ENCODE peak calls at places on chromosomes 5 and 9, in nine cellular contexts. F is H9, K is AG04450, U is HepG2, C is GM20000, N is A549, M is Calu3, Y is BJ, E is neural crest cell. A is an unnamed sample.

GRCh38 chr5:116738948-116739339 is 164.3 kb upstream of the SEMA6A start:
- DNase-seq in F (no peak), K (no peak), U (no peak), C (no peak), N (no peak), M (no peak), Y (no peak), E (no peak), A (no peak)

GRCh38 chr9:35658894-35659220 is 765 bp downstream of the CCDC107 start:
- DNase-seq in F (no peak), K (no peak), U (peak), C (no peak), N (no peak), M (no peak), Y (no peak), E (no peak), A (peak)

GRCh38 chr5:96537386-96537785 is 104.3 kb upstream of the PCSK1 start:
- DNase-seq in F (no peak), K (no peak), U (no peak), C (no peak), N (no peak), M (no peak), Y (peak), E (no peak), A (peak)

GRCh38 chr5:158451203-158451982 is 592.4 kb upstream of the CLINT1 start:
- DNase-seq in F (no peak), K (no peak), U (no peak), C (no peak), N (no peak), M (no peak), Y (no peak), E (no peak), A (no peak)

GRCh38 chr5:139486201-139486600 is 3.6 kb upstream of the STING1 start:
- DNase-seq in F (peak), K (no peak), U (no peak), C (no peak), N (no peak), M (no peak), Y (no peak), E (no peak), A (no peak)

GRCh38 chr5:16883801-16884200 is 52.3 kb downstream of the MYO10 start:
- DNase-seq in F (no peak), K (no peak), U (no peak), C (no peak), N (no peak), M (no peak), Y (no peak), E (no peak), A (no peak)

GRCh38 chr9:134322781-134323241 is 3.4 kb upstream of the RXRA start:
- DNase-seq in F (no peak), K (no peak), U (no peak), C (no peak), N (no peak), M (no peak), Y (no peak), E (no peak), A (no peak)

GRCh38 chr5:67989457-67989856 is 226.1 kb upstream of the PIK3R1 start:
- DNase-seq in F (no peak), K (no peak), U (no peak), C (no peak), N (no peak), M (no peak), Y (no peak), E (no peak), A (peak)

GRCh38 chr9:16112116-16112515 is 559.3 kb downstream of the CCDC171 start:
- DNase-seq in F (no peak), K (no peak), U (no peak), C (no peak), N (no peak), M (no peak), Y (no peak), E (no peak), A (peak)

GRCh38 chr5:96200611-96201010 is 232.4 kb downstream of the PCSK1 start:
- DNase-seq in F (no peak), K (no peak), U (no peak), C (no peak), N (no peak), M (no peak), Y (no peak), E (no peak), A (no peak)

GRCh38 chr5:17248999-17249634 is 31.7 kb downstream of the BASP1 start:
- DNase-seq in F (no peak), K (peak), U (no peak), C (no peak), N (peak), M (peak), Y (peak), E (no peak), A (peak)

GRCh38 chr5:58403822-58404433 is 56.0 kb downstream of the PLK2 start:
- DNase-seq in F (no peak), K (no peak), U (no peak), C (no peak), N (no peak), M (no peak), Y (no peak), E (no peak), A (no peak)

GRCh38 chr9:135344915-135345500 is 134.6 kb upstream of the PPP1R26 start:
- DNase-seq in F (no peak), K (no peak), U (no peak), C (no peak), N (no peak), M (no peak), Y (no peak), E (peak), A (no peak)

GRCh38 chr5:170154744-170155143 is 49.0 kb downstream of the FOXI1 start:
- DNase-seq in F (no peak), K (no peak), U (no peak), C (no peak), N (no peak), M (no peak), Y (no peak), E (no peak), A (no peak)

GRCh38 chr5:147190236-147190815 is 44.5 kb upstream of the STK32A start:
- DNase-seq in F (no peak), K (no peak), U (no peak), C (no peak), N (no peak), M (peak), Y (no peak), E (no peak), A (no peak)

GRCh38 chr5:2805080-2805479 is 53.6 kb upstream of the IRX2 start:
- DNase-seq in F (peak), K (no peak), U (no peak), C (no peak), N (no peak), M (no peak), Y (no peak), E (no peak), A (peak)

GRCh38 chr5:69414885-69415583 is at the start of gene MARVELD2:
- DNase-seq in F (peak), K (no peak), U (peak), C (peak), N (peak), M (peak), Y (no peak), E (no peak), A (peak)

GRCh38 chr5:147830035-147830434 is 1.4 kb downstream of the SPINK1 start:
- DNase-seq in F (no peak), K (no peak), U (peak), C (no peak), N (no peak), M (no peak), Y (no peak), E (no peak), A (no peak)

GRCh38 chr9:137276757-137277328 is 683 bp upstream of the TOR4A start:
- DNase-seq in F (peak), K (no peak), U (peak), C (peak), N (no peak), M (peak), Y (no peak), E (no peak), A (peak)

GRCh38 chr5:1246711-1247431 is 21.7 kb downstream of the SLC6A18 start:
- DNase-seq in F (peak), K (no peak), U (peak), C (peak), N (peak), M (peak), Y (no peak), E (peak), A (peak)

GRCh38 chr9:122180633-122181032 is 20.9 kb downstream of the MORN5 start:
- DNase-seq in F (no peak), K (peak), U (peak), C (no peak), N (peak), M (peak), Y (peak), E (no peak), A (peak)

GRCh38 chr5:9124837-9125236 is 421.0 kb downstream of the SEMA5A start:
- DNase-seq in F (no peak), K (no peak), U (no peak), C (no peak), N (no peak), M (no peak), Y (no peak), E (no peak), A (no peak)

GRCh38 chr5:63564789-63565188 is 397.5 kb downstream of the HTR1A start:
- DNase-seq in F (no peak), K (no peak), U (no peak), C (no peak), N (no peak), M (no peak), Y (no peak), E (no peak), A (no peak)

GRCh38 chr9:86741311-86742215 is 205.7 kb downstream of the GAS1 start:
- DNase-seq in F (no peak), K (no peak), U (no peak), C (no peak), N (no peak), M (peak), Y (no peak), E (no peak), A (peak)

GRCh38 chr5:151937851-151938250 is 13.2 kb upstream of the GLRA1 start:
- DNase-seq in F (no peak), K (no peak), U (no peak), C (no peak), N (no peak), M (no peak), Y (no peak), E (no peak), A (no peak)

GRCh38 chr9:15697459-15697858 is 144.6 kb downstream of the CCDC171 start:
- DNase-seq in F (no peak), K (peak), U (no peak), C (no peak), N (no peak), M (no peak), Y (peak), E (no peak), A (peak)

GRCh38 chr5:14413331-14413750 is 168.3 kb upstream of the OTULINL start:
- DNase-seq in F (no peak), K (no peak), U (no peak), C (no peak), N (no peak), M (no peak), Y (no peak), E (no peak), A (no peak)

GRCh38 chr5:172385661-172386187 is 68.6 kb downstream of the SH3PXD2B start:
- DNase-seq in F (no peak), K (no peak), U (no peak), C (no peak), N (no peak), M (no peak), Y (no peak), E (no peak), A (no peak)

GRCh38 chr9:134569626-134570025 is 72.0 kb upstream of the COL5A1 start:
- DNase-seq in F (no peak), K (no peak), U (no peak), C (no peak), N (no peak), M (no peak), Y (no peak), E (no peak), A (no peak)

GRCh38 chr9:99779277-99779676 is 42.4 kb upstream of the NR4A3 start:
- DNase-seq in F (no peak), K (no peak), U (no peak), C (no peak), N (no peak), M (no peak), Y (no peak), E (no peak), A (no peak)

GRCh38 chr5:71703941-71704340 is 15.1 kb upstream of the CARTPT start:
- DNase-seq in F (peak), K (no peak), U (no peak), C (no peak), N (no peak), M (no peak), Y (no peak), E (no peak), A (no peak)

GRCh38 chr5:57940879-57941278 is 458.3 kb upstream of the ACTBL2 start:
- DNase-seq in F (no peak), K (no peak), U (no peak), C (no peak), N (no peak), M (no peak), Y (no peak), E (no peak), A (no peak)

GRCh38 chr9:106066937-106067545 is 372.7 kb downstream of the TMEM38B start:
- DNase-seq in F (no peak), K (no peak), U (no peak), C (no peak), N (no peak), M (no peak), Y (no peak), E (no peak), A (no peak)

GRCh38 chr5:95846554-95847260 is 24.2 kb upstream of the GLRX start:
- DNase-seq in F (peak), K (peak), U (peak), C (peak), N (peak), M (peak), Y (no peak), E (peak), A (peak)

GRCh38 chr5:3216386-3216785 is 379.2 kb upstream of the IRX1 start:
- DNase-seq in F (no peak), K (no peak), U (no peak), C (no peak), N (no peak), M (no peak), Y (no peak), E (no peak), A (no peak)

GRCh38 chr9:129720181-129720864 is 32.5 kb downstream of the PTGES start:
- DNase-seq in F (peak), K (no peak), U (peak), C (no peak), N (peak), M (no peak), Y (no peak), E (peak), A (no peak)

GRCh38 chr9:97502984-97503861 is 1.8 kb downstream of the TMOD1 start:
- DNase-seq in F (peak), K (no peak), U (no peak), C (peak), N (no peak), M (no peak), Y (no peak), E (no peak), A (no peak)
- TF ChIP-seq CTCF in F (peak), K (no peak), U (peak), C (no peak), N (no peak), M (no peak), Y (no peak), E (no peak), A (no peak)

DNA sequence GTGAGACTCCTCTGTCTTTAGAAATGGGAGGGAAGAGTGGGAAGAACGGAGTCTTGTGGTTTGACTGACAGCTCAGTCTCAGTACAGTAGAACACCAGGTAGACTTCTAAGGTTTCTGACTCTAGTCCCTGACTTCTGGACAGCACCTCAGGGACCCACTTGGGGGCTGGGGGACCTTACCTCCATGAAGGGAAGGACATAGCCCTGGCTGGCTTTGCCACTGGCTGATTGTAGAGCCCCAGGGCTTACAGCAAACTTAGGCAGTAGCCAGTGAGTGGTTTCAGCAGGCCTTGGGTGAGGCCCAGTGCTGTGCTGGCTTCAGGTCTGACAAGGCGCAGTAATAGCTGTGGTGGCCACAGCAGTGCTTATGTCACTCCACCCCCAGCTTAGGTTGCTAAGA is 290.0 kb upstream of the PRR16 start:
- DNase-seq in F (no peak), K (no peak), U (no peak), C (no peak), N (no peak), M (no peak), Y (no peak), E (no peak), A (no peak)
- TF ChIP-seq CTCF in F (no peak), K (no peak), U (no peak), C (no peak), N (no peak), M (no peak), Y (no peak), E (no peak), A (no peak)

GRCh38 chr5:83718936-83719495 is 1.6 kb downstream of the HAPLN1 start:
- DNase-seq in F (no peak), K (no peak), U (no peak), C (no peak), N (no peak), M (no peak), Y (no peak), E (no peak), A (no peak)

GRCh38 chr5:83720805-83721431 is at the start of gene HAPLN1:
- DNase-seq in F (peak), K (no peak), U (no peak), C (no peak), N (no peak), M (no peak), Y (no peak), E (peak), A (no peak)

GRCh38 chr5:83715316-83716060 is 5.2 kb downstream of the HAPLN1 start:
- DNase-seq in F (no peak), K (no peak), U (no peak), C (no peak), N (no peak), M (no peak), Y (no peak), E (no peak), A (peak)

GRCh38 chr5:83714780-83715179 is 5.9 kb downstream of the HAPLN1 start:
- DNase-seq in F (no peak), K (no peak), U (no peak), C (no peak), N (no peak), M (peak), Y (no peak), E (no peak), A (no peak)

GRCh38 chr5:83718195-83718825 is 2.3 kb downstream of the HAPLN1 start:
- DNase-seq in F (peak), K (peak), U (peak), C (peak), N (peak), M (peak), Y (no peak), E (peak), A (peak)
- TF ChIP-seq CTCF in F (peak), K (peak), U (peak), C (peak), N (peak), M (peak), Y (peak), E (peak), A (peak)

GRCh38 chr5:177508217-177508611 is 1.4 kb downstream of the DOK3 start:
- DNase-seq in F (no peak), K (no peak), U (no peak), C (no peak), N (no peak), M (no peak), Y (no peak), E (no peak), A (no peak)

GRCh38 chr5:177505075-177505474 is 4.6 kb downstream of the DOK3 start:
- DNase-seq in F (no peak), K (no peak), U (no peak), C (no peak), N (no peak), M (no peak), Y (no peak), E (no peak), A (no peak)

GRCh38 chr5:177508837-177509236 is 789 bp downstream of the DOK3 start:
- DNase-seq in F (no peak), K (no peak), U (no peak), C (peak), N (no peak), M (no peak), Y (no peak), E (no peak), A (no peak)

GRCh38 chr5:177507596-177508216 is 1.9 kb downstream of the DOK3 start:
- DNase-seq in F (no peak), K (no peak), U (no peak), C (no peak), N (no peak), M (no peak), Y (no peak), E (no peak), A (no peak)

GRCh38 chr5:177507165-177507564 is 2.5 kb downstream of the DOK3 start:
- DNase-seq in F (no peak), K (no peak), U (peak), C (no peak), N (no peak), M (no peak), Y (no peak), E (no peak), A (no peak)
- TF ChIP-seq CTCF in F (peak), K (peak), U (no peak), C (no peak), N (peak), M (peak), Y (peak), E (peak), A (peak)

DNA sequence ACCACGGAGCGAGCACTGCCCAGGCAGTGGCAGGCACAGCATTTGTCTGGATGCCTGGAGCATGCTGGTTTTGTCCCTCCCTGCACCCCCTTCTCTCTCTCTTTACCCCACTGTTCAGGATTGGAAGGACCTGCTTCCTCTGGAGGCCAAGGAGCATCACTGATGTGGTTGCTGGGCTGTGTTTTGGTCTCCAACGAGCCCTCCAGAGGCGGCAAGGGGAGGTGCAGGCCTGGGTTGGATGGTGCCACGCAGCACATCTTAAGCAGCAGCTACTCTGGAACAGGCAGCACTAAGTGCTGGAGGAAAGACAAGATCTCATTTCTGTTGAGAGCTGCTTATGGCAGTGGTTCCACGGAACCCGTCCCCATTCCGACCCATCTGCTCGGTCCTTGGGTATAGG is 139.6 kb downstream of the CMYA5 start:
- DNase-seq in F (peak), K (no peak), U (no peak), C (no peak), N (peak), M (peak), Y (no peak), E (peak), A (peak)
- TF ChIP-seq CTCF in F (peak), K (peak), U (peak), C (no peak), N (no peak), M (no peak), Y (peak), E (peak), A (no peak)

GRCh38 chr9:19230356-19231125 is at the start of gene DENND4C:
- DNase-seq in F (peak), K (peak), U (peak), C (peak), N (peak), M (peak), Y (peak), E (peak), A (peak)
- TF ChIP-seq CTCF in F (peak), K (no peak), U (peak), C (peak), N (peak), M (no peak), Y (no peak), E (peak), A (no peak)

GRCh38 chr5:94025788-94026473 is 284.5 kb upstream of the POU5F2 start:
- DNase-seq in F (peak), K (no peak), U (peak), C (no peak), N (no peak), M (no peak), Y (no peak), E (no peak), A (no peak)
- TF ChIP-seq CTCF in F (peak), K (no peak), U (peak), C (no peak), N (peak), M (no peak), Y (no peak), E (no peak), A (no peak)

DNA sequence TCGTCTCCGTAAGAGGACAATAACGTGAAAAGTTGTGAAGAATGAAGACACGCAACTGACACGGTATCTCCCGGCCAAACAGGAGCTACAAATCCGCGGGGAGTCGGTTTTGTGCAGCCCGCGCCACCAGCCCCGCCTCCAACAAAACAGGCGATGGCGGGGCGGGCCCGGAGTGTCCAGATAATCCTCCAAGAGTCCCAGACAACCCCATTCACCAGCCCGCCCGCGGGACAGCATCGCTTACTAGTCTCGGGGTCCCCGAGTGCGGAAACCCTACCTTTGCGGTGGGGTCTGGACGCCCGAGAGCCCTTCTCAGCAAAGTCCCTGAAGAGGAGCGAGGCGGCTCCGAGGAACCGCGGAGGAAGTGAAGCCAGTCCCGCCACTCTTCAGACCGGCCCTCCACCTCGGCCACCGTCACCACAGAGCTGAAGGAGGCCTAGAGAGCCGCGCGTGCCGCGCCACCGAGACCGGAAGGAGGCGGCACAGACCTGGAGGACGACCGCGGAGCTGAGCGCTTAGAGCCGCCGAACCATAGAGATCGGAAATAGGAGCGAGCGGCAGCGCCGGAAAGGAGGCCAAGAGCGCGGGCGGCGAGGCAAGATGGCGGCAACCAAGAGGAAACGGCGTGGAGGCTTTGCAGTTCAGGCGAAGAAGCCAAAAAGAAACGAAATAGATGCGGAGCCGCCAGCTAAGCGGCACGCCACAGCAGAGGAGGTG is at the start of the genes BRIX1 and RAD1:
- DNase-seq in F (peak), K (peak), U (peak), C (peak), N (peak), M (peak), Y (peak), E (peak), A (peak)
- TF ChIP-seq CTCF in F (no peak), K (no peak), U (peak), C (no peak), N (no peak), M (no peak), Y (peak), E (no peak), A (no peak)

A was measured in MCF 10A.